ENCODE peak calls at places on chromosomes 7 and 10, in four cellular contexts. D is brain microvascular endothelial cell, O is hepatocyte, S is OCI-M1. Q is an unnamed sample.

GRCh38 chr10:76296885-76297775 is 865.7 kb downstream of the LRMDA start:
- DNase-seq in D (no peak), O (no peak), S (no peak), Q (no peak)

GRCh38 chr10:77163670-77164348 is 473.8 kb downstream of the KCNMA1 start:
- DNase-seq in D (peak; percentile 99), O (peak; percentile 88), S (no peak), Q (peak; percentile 72)

GRCh38 chr10:42816917-42817316 is 34.3 kb downstream of the BMS1 start:
- DNase-seq in D (no peak), O (no peak), S (no peak), Q (no peak)

GRCh38 chr7:81064446-81064845 is 145.6 kb upstream of the SEMA3C start:
- DNase-seq in D (no peak), O (peak; percentile 20), S (no peak), Q (peak; percentile 18)

GRCh38 chr10:7773845-7774801 is 13.7 kb downstream of the KIN start:
- DNase-seq in D (no peak), O (no peak), S (no peak), Q (no peak)

GRCh38 chr10:14325325-14325955 is 5.3 kb downstream of the FRMD4A start:
- DNase-seq in D (peak; percentile 35), O (peak; percentile 48), S (peak; percentile 44), Q (no peak)

GRCh38 chr7:20206104-20206896 is 10.9 kb downstream of the MACC1 start:
- DNase-seq in D (no peak), O (no peak), S (no peak), Q (no peak)

GRCh38 chr7:80884511-80885195 is 34.2 kb downstream of the SEMA3C start:
- DNase-seq in D (no peak), O (no peak), S (no peak), Q (no peak)

GRCh38 chr7:95320663-95321062 is 3.7 kb downstream of the PON1 start:
- DNase-seq in D (no peak), O (no peak), S (no peak), Q (no peak)

GRCh38 chr7:114081606-114082425 is 163.0 kb upstream of the PPP1R3A start:
- DNase-seq in D (peak; percentile 75), O (peak; percentile 54), S (peak; percentile 75), Q (peak; percentile 63)

GRCh38 chr7:117715784-117716445 is 157.3 kb downstream of the CTTNBP2 start:
- DNase-seq in D (peak; percentile 54), O (peak; percentile 78), S (peak; percentile 47), Q (peak; percentile 58)

GRCh38 chr10:77391605-77392235 is 245.9 kb downstream of the KCNMA1 start:
- DNase-seq in D (peak; percentile 84), O (peak; percentile 91), S (peak; percentile 77), Q (peak; percentile 73)

GRCh38 chr7:138843632-138844580 is 45.9 kb upstream of the ATP6V0A4 start:
- DNase-seq in D (no peak), O (no peak), S (peak; percentile 2), Q (no peak)

Q was measured in AG08396.